ENCODE peak calls at places on chromosomes 11 and 22, in nine cellular contexts. L, C, Z, I, T, P, X, W and Y are unnamed samples.

GRCh38 chr11:34651551-34651950 is 30.7 kb downstream of the EHF start:
- DNase-seq in L (peak; percentile 73), C (no peak), Z (no peak), I (no peak), T (no peak), P (no peak), X (no peak), W (no peak), Y (no peak)

GRCh38 chr11:120523196-120523595 is 11.6 kb downstream of the GRIK4 start:
- DNase-seq in L (no peak), C (no peak), Z (peak; percentile 35), I (no peak), T (no peak), P (no peak), X (no peak), W (no peak), Y (no peak)

GRCh38 chr11:44949160-44950035 is 1.3 kb downstream of the TP53I11 start:
- DNase-seq in L (peak; percentile 31), C (no peak), Z (peak; percentile 61), I (no peak), T (peak; percentile 13), P (peak; percentile 22), X (no peak), W (no peak), Y (no peak)

GRCh38 chr11:58893899-58894298 is 45.4 kb upstream of the GLYATL1 start:
- DNase-seq in L (no peak), C (no peak), Z (no peak), I (no peak), T (no peak), P (no peak), X (no peak), W (no peak), Y (no peak)

GRCh38 chr11:9855579-9856260 is 191.8 kb downstream of the SWAP70 start:
- DNase-seq in L (no peak), C (no peak), Z (no peak), I (no peak), T (no peak), P (no peak), X (no peak), W (no peak), Y (no peak)

GRCh38 chr22:49267996-49268395 is 559.7 kb downstream of the BRD1 start:
- DNase-seq in L (no peak), C (no peak), Z (no peak), I (no peak), T (no peak), P (no peak), X (no peak), W (no peak), Y (no peak)

GRCh38 chr11:111320728-111321568 is 22.6 kb downstream of the POU2AF3 start:
- DNase-seq in L (no peak), C (no peak), Z (no peak), I (no peak), T (no peak), P (no peak), X (no peak), W (no peak), Y (no peak)

GRCh38 chr11:61080986-61081590 is 21.2 kb upstream of the CD5 start:
- DNase-seq in L (no peak), C (no peak), Z (no peak), I (no peak), T (no peak), P (no peak), X (no peak), W (no peak), Y (no peak)

GRCh38 chr22:25137577-25138525 is 61.8 kb upstream of the CRYBB3 start:
- DNase-seq in L (no peak), C (no peak), Z (no peak), I (no peak), T (no peak), P (no peak), X (no peak), W (no peak), Y (no peak)

GRCh38 chr11:95076416-95076815 is 9.7 kb downstream of the SRSF8 start:
- DNase-seq in L (no peak), C (no peak), Z (no peak), I (no peak), T (no peak), P (peak; percentile 42), X (no peak), W (no peak), Y (no peak)

GRCh38 chr22:19902245-19902699 is 39.3 kb upstream of the COMT start:
- DNase-seq in L (no peak), C (no peak), Z (no peak), I (no peak), T (no peak), P (no peak), X (peak; percentile 53), W (no peak), Y (no peak)

GRCh38 chr11:116164843-116165242 is 607.9 kb downstream of the BUD13 start:
- DNase-seq in L (no peak), C (no peak), Z (no peak), I (no peak), T (no peak), P (no peak), X (no peak), W (no peak), Y (no peak)

GRCh38 chr22:27998511-27999410 is 79.7 kb upstream of the PITPNB start:
- DNase-seq in L (no peak), C (no peak), Z (peak; percentile 40), I (no peak), T (no peak), P (no peak), X (no peak), W (no peak), Y (no peak)

GRCh38 chr11:88484873-88485621 is 147.5 kb upstream of the CTSC start:
- DNase-seq in L (peak; percentile 40), C (no peak), Z (peak; percentile 45), I (no peak), T (peak; percentile 12), P (peak; percentile 19), X (no peak), W (no peak), Y (peak; percentile 65)

GRCh38 chr11:122817121-122817520 is 21.2 kb upstream of the CRTAM start:
- DNase-seq in L (no peak), C (no peak), Z (no peak), I (no peak), T (no peak), P (no peak), X (no peak), W (no peak), Y (peak; percentile 77)